ENCODE peak calls at places on chromosome 15, in nine cellular contexts. I, E, Q, B, C, O, H, M and L are unnamed samples.

GRCh38 chr15:61500951-61501350 is 271.8 kb upstream of the RORA start:
- DNase-seq in M (no peak), E (no peak), I (no peak), O (no peak), H (no peak), Q (no peak), B (no peak), C (no peak), L (no peak)

GRCh38 chr15:48871536-48871935 is 6.4 kb upstream of the EID1 start:
- DNase-seq in M (no peak), Q (no peak), I (no peak), O (no peak), E (no peak), H (no peak), C (no peak), B (no peak), L (no peak)

GRCh38 chr15:66943456-66944095 is 121.8 kb upstream of the SMAD3 start:
- DNase-seq in E (no peak), M (no peak), O (no peak), Q (no peak), B (peak), H (no peak), I (peak), C (no peak), L (no peak)

GRCh38 chr15:100713163-100713867 is 110.9 kb downstream of the ASB7 start:
- DNase-seq in B (peak), E (peak), I (no peak), Q (no peak), H (peak), O (peak), M (peak), C (peak), L (no peak)

GRCh38 chr15:34039506-34040123 is 611 bp upstream of the AVEN start:
- DNase-seq in M (no peak), Q (no peak), B (no peak), C (no peak), I (no peak), O (no peak), H (peak), E (no peak), L (no peak)

GRCh38 chr15:74983725-74984231 is 11.6 kb upstream of the SCAMP5 start:
- DNase-seq in Q (no peak), H (no peak), E (no peak), O (no peak), B (no peak), I (no peak), M (no peak), C (no peak), L (peak)

GRCh38 chr15:73399163-73399562 is 30.4 kb upstream of the HCN4 start:
- DNase-seq in C (no peak), H (no peak), E (no peak), M (no peak), I (no peak), B (no peak), O (no peak), Q (no peak), L (no peak)

GRCh38 chr15:71515375-71516186 is 294.8 kb upstream of the NR2E3 start:
- DNase-seq in B (no peak), I (no peak), O (no peak), C (no peak), H (peak), M (no peak), Q (no peak), E (no peak), L (no peak)

GRCh38 chr15:98674336-98674735 is 26.0 kb downstream of the IGF1R start:
- DNase-seq in Q (no peak), C (no peak), E (peak), O (no peak), M (no peak), I (no peak), H (peak), B (no peak), L (no peak)

GRCh38 chr15:74528876-74529275 is 12.1 kb upstream of the ARID3B start:
- DNase-seq in H (no peak), M (no peak), C (no peak), B (no peak), Q (no peak), O (no peak), E (no peak), I (no peak), L (no peak)

GRCh38 chr15:98953000-98953776 is 54.4 kb downstream of the PGPEP1L start:
- DNase-seq in M (no peak), I (no peak), H (no peak), Q (no peak), C (no peak), O (no peak), B (no peak), E (no peak), L (peak)

GRCh38 chr15:26157081-26157480 is 294.0 kb upstream of the ATP10A start:
- DNase-seq in C (no peak), I (peak), M (no peak), O (no peak), Q (no peak), B (no peak), E (no peak), H (no peak), L (no peak)

GRCh38 chr15:57662802-57663201 is 43.7 kb upstream of the POLR2M start:
- DNase-seq in E (no peak), B (no peak), H (no peak), O (no peak), C (no peak), M (no peak), Q (no peak), I (no peak), L (no peak)

GRCh38 chr15:38859574-38859973 is 295.0 kb upstream of the RASGRP1 start:
- DNase-seq in M (no peak), I (no peak), C (no peak), B (no peak), O (no peak), H (no peak), E (no peak), Q (no peak), L (no peak)

GRCh38 chr15:31470756-31471155 is 144.1 kb downstream of the KLF13 start:
- DNase-seq in Q (no peak), O (no peak), M (no peak), H (no peak), B (no peak), I (no peak), C (no peak), E (no peak), L (no peak)

GRCh38 chr15:73994912-73995622 is 551 bp downstream of the PML start:
- DNase-seq in I (no peak), H (peak), B (no peak), E (peak), M (no peak), Q (no peak), C (peak), O (no peak), L (no peak)

GRCh38 chr15:89442671-89443307 is 53.6 kb downstream of the RHCG start:
- DNase-seq in C (peak), I (peak), M (no peak), Q (no peak), H (no peak), E (peak), B (peak), O (no peak), L (peak)

GRCh38 chr15:101447561-101448071 is 41.9 kb downstream of the PCSK6 start:
- DNase-seq in I (no peak), M (no peak), Q (no peak), C (no peak), E (no peak), H (no peak), B (no peak), O (no peak), L (peak)

GRCh38 chr15:69125236-69125635 is 35.2 kb upstream of the GLCE start:
- DNase-seq in C (peak), Q (no peak), M (no peak), O (no peak), B (no peak), H (no peak), I (peak), E (no peak), L (no peak)

GRCh38 chr15:85762756-85763127 is 32.0 kb downstream of the KLHL25 start:
- DNase-seq in C (no peak), M (no peak), Q (no peak), O (no peak), I (no peak), H (no peak), B (peak), E (no peak), L (no peak)

GRCh38 chr15:37490707-37491106 is 390.4 kb upstream of the MEIS2 start:
- DNase-seq in M (no peak), C (no peak), B (no peak), H (no peak), E (no peak), O (no peak), Q (no peak), I (no peak), L (no peak)

GRCh38 chr15:96290679-96291078 is 39.8 kb upstream of the NR2F2 start:
- DNase-seq in I (no peak), Q (no peak), H (no peak), B (no peak), M (no peak), E (no peak), C (no peak), O (no peak), L (no peak)

GRCh38 chr15:39774688-39775267 is 7.9 kb downstream of the FSIP1 start:
- DNase-seq in E (no peak), O (no peak), C (no peak), H (no peak), M (no peak), B (no peak), Q (no peak), I (no peak), L (no peak)

GRCh38 chr15:56537881-56538280 is 72.9 kb upstream of the MNS1 start:
- DNase-seq in H (peak), E (no peak), B (no peak), O (no peak), Q (no peak), M (no peak), C (no peak), I (no peak), L (no peak)

GRCh38 chr15:85125056-85125661 is 143.5 kb downstream of the PDE8A start:
- DNase-seq in E (peak), I (no peak), O (no peak), M (no peak), B (peak), C (peak), Q (no peak), H (peak), L (peak)

GRCh38 chr15:80308002-80308401 is 56.0 kb upstream of the CTXND1 start:
- DNase-seq in O (no peak), B (no peak), E (no peak), Q (no peak), H (no peak), C (no peak), I (peak), M (no peak), L (no peak)

GRCh38 chr15:95958417-95958816 is 372.1 kb upstream of the NR2F2 start:
- DNase-seq in M (no peak), I (no peak), E (no peak), B (no peak), H (no peak), O (no peak), Q (no peak), C (no peak), L (no peak)

GRCh38 chr15:85024003-85024402 is 42.3 kb downstream of the PDE8A start:
- DNase-seq in Q (no peak), O (no peak), C (no peak), M (no peak), B (no peak), H (no peak), E (no peak), I (no peak), L (no peak)

GRCh38 chr15:52657338-52657737 is 21.9 kb downstream of the ATOSA start:
- DNase-seq in Q (no peak), I (no peak), M (no peak), O (no peak), B (no peak), H (peak), E (peak), C (peak), L (peak)

GRCh38 chr15:41020311-41020710 is 67.0 kb downstream of the CHAC1 start:
- DNase-seq in C (no peak), I (no peak), E (no peak), Q (no peak), M (no peak), O (no peak), H (no peak), B (no peak), L (no peak)

GRCh38 chr15:42144841-42145375 is 11.5 kb downstream of the PLA2G4F start:
- DNase-seq in Q (no peak), B (peak), E (no peak), H (no peak), O (no peak), C (no peak), M (no peak), I (no peak), L (no peak)

GRCh38 chr15:42608110-42608531 is 32.7 kb downstream of the STARD9 start:
- DNase-seq in Q (no peak), O (no peak), I (no peak), B (no peak), M (no peak), H (peak), C (peak), E (no peak), L (no peak)

GRCh38 chr15:52154896-52155865 is 36.0 kb downstream of the GNB5 start:
- DNase-seq in I (no peak), Q (no peak), E (no peak), M (no peak), O (no peak), B (no peak), H (no peak), C (no peak), L (no peak)

GRCh38 chr15:57861039-57861638 is 154.6 kb downstream of the POLR2M start:
- DNase-seq in E (peak), B (peak), Q (no peak), I (peak), C (peak), H (peak), M (no peak), O (no peak), L (peak)

GRCh38 chr15:48120751-48121150 is at the start of gene SLC24A5:
- DNase-seq in C (no peak), I (no peak), M (no peak), Q (no peak), H (no peak), O (no peak), B (no peak), E (no peak), L (no peak)

GRCh38 chr15:56892651-56893348 is 25.6 kb upstream of the TCF12 start:
- DNase-seq in Q (no peak), M (no peak), H (no peak), O (no peak), E (no peak), I (no peak), C (peak), B (no peak), L (no peak)

GRCh38 chr15:77636209-77636608 is 3.5 kb upstream of the LINGO1 start:
- DNase-seq in M (no peak), O (no peak), Q (no peak), C (no peak), E (no peak), I (no peak), B (no peak), H (no peak), L (no peak)

GRCh38 chr15:87115795-87116194 is 1036.1 kb downstream of the AGBL1 start:
- DNase-seq in O (no peak), C (no peak), B (no peak), Q (no peak), H (no peak), I (no peak), M (no peak), E (no peak), L (no peak)
- H3K4me3 ChIP-seq in O (no peak), C (no peak), B (no peak), Q (no peak), H (no peak), I (no peak), M (no peak), E (no peak), L (no peak)

DNA sequence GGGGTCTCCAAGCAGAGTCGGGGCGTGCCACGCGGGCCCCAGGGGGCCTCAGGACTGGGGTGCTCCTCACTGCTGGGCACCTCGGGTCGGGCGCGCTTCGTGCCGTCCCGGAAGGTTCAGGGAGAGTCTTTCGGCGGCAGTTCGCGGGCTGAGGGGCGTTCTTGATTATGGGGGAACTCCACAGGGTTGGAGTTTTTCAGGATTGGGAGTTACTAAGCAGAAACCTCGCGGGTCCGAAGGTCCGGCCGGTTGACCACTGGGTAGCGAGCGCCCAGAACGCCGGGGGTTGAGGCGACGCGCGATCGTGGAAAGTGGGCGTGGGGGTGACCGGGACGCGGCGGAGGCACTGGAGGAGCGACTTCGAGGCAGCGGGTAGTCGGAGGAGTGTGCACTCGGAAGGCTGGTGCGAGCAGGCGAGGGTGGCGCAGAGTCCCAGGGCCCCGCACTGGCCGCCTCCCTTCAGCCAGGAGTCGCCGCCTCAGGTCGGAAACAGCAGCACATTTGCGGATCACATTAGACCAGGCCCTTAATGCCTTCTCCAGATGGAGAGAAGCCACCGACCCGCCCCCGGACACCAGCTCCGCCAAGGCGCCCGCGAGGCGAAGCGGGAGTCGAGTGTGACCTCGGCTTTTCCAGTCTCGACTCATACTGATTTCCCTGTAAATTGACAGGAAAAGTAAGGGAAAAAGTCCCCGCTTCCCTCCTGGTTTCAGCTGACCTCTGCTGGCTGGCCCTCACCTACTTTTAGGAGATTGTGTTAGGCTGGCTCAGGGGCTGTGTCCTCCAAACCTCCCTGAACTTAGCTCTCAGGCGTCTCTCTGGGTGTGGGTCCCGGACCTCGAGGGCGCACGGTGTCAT is 685 bp downstream of the ADAMTSL3 start:
- DNase-seq in O (no peak), I (peak), H (no peak), M (peak), B (peak), Q (no peak), C (no peak), E (no peak), L (no peak)
- H3K4me3 ChIP-seq in O (peak), I (peak), H (no peak), M (peak), B (peak), Q (peak), C (no peak), E (peak), L (no peak)

GRCh38 chr15:29046281-29046810 is 160.6 kb downstream of the APBA2 start:
- DNase-seq in M (no peak), B (no peak), E (no peak), Q (no peak), I (no peak), C (no peak), H (no peak), O (no peak), L (no peak)
- H3K4me3 ChIP-seq in M (no peak), B (no peak), E (no peak), Q (no peak), I (no peak), C (no peak), H (no peak), O (no peak), L (no peak)

GRCh38 chr15:27815035-27815434 is 284.1 kb downstream of the OCA2 start:
- DNase-seq in E (no peak), H (no peak), C (no peak), I (no peak), O (no peak), M (no peak), B (no peak), Q (no peak), L (no peak)
- H3K4me3 ChIP-seq in E (no peak), H (no peak), C (no peak), I (no peak), O (no peak), M (no peak), B (no peak), Q (no peak), L (no peak)